ENCODE peak calls at places on chromosomes 1 and 21, in ten cellular contexts. H is fibroblast of lung; I is colonic mucosa; P is CD8-positive, alpha-beta T cell; X is stomach; G is breast epithelium; F is lower lobe of right lung; D is HCT116; V is psoas muscle; L is heart right ventricle. S is an unnamed sample.

GRCh38 chr1:159790237-159790917 is 9.6 kb downstream of the DUSP23 start:
- DNase-seq in F (no peak), L (no peak), G (no peak), H (peak), I (no peak), X (no peak), D (peak), V (no peak), P (no peak), S (peak)

GRCh38 chr1:199089393-199090122 is 450.7 kb downstream of the PTPRC start:
- DNase-seq in P (peak), I (no peak), D (no peak), H (no peak), G (no peak), L (no peak), V (no peak), X (no peak), F (no peak), S (no peak)

GRCh38 chr1:942864-943533 is 16.1 kb downstream of the NOC2L start:
- DNase-seq in P (no peak), D (no peak), F (no peak), H (peak), X (no peak), V (no peak), I (peak), L (peak), G (no peak), S (peak)

GRCh38 chr1:147264158-147264768 is 21.8 kb downstream of the CHD1L start:
- DNase-seq in I (no peak), H (peak), L (no peak), X (no peak), P (no peak), F (no peak), G (no peak), D (no peak), V (no peak), S (no peak)

GRCh38 chr1:30822966-30823581 is 65.5 kb upstream of the LAPTM5 start:
- DNase-seq in I (no peak), H (peak), L (no peak), D (no peak), P (no peak), X (no peak), F (no peak), V (no peak), G (peak), S (no peak)

GRCh38 chr1:22380024-22380785 is 71.4 kb upstream of the ZBTB40 start:
- DNase-seq in P (no peak), G (no peak), X (no peak), V (peak), L (no peak), F (no peak), D (no peak), H (no peak), I (no peak), S (no peak)

GRCh38 chr1:218592688-218593087 is 247.6 kb downstream of the TGFB2 start:
- DNase-seq in G (no peak), I (no peak), V (no peak), F (no peak), D (no peak), P (no peak), H (no peak), X (no peak), L (no peak), S (no peak)

GRCh38 chr1:235009561-235010306 is 118.9 kb downstream of the TOMM20 start:
- DNase-seq in D (no peak), H (no peak), X (no peak), V (no peak), F (no peak), I (no peak), L (no peak), G (no peak), P (no peak), S (no peak)

GRCh38 chr1:64042331-64043100 is 160.9 kb upstream of the UBE2U start:
- DNase-seq in G (no peak), X (peak), I (no peak), L (no peak), F (no peak), D (no peak), H (peak), P (no peak), V (no peak), S (peak)

GRCh38 chr1:75338974-75339483 is 204.8 kb downstream of the LHX8 start:
- DNase-seq in G (no peak), P (no peak), H (no peak), D (no peak), L (no peak), X (no peak), V (no peak), F (no peak), I (no peak), S (no peak)

GRCh38 chr1:72435025-72435424 is 152.7 kb upstream of the NEGR1 start:
- DNase-seq in L (no peak), V (no peak), P (no peak), G (no peak), I (no peak), H (no peak), F (no peak), X (no peak), D (no peak), S (no peak)

GRCh38 chr1:94875794-94876193 is 51.1 kb downstream of the CNN3 start:
- DNase-seq in V (no peak), H (no peak), L (no peak), G (peak), D (no peak), F (no peak), I (no peak), X (no peak), P (no peak), S (no peak)

GRCh38 chr1:215865060-215865459 is 298.0 kb downstream of the KCTD3 start:
- DNase-seq in P (no peak), D (no peak), F (no peak), I (no peak), L (no peak), G (no peak), V (no peak), X (no peak), H (no peak), S (no peak)

GRCh38 chr1:59433440-59433813 is 136.5 kb downstream of the FGGY start:
- DNase-seq in F (no peak), L (no peak), V (peak), X (no peak), P (no peak), I (no peak), G (no peak), H (no peak), D (no peak), S (no peak)

GRCh38 chr1:98781906-98782305 is 120.4 kb downstream of the SNX7 start:
- DNase-seq in L (no peak), G (no peak), I (no peak), D (no peak), H (no peak), P (no peak), X (no peak), F (no peak), V (no peak), S (no peak)

GRCh38 chr1:177413982-177414654 is 243.4 kb downstream of the BRINP2 start:
- DNase-seq in X (no peak), F (no peak), P (no peak), D (no peak), I (no peak), H (no peak), G (no peak), V (no peak), L (no peak), S (no peak)

GRCh38 chr21:44766014-44766817 is 35.4 kb downstream of the UBE2G2 start:
- DNase-seq in H (no peak), P (no peak), V (no peak), G (no peak), I (no peak), X (no peak), D (no peak), F (no peak), L (no peak), S (no peak)

GRCh38 chr1:20325844-20326323 is 35.2 kb downstream of the VWA5B1 start:
- DNase-seq in X (no peak), V (no peak), P (no peak), G (no peak), I (no peak), D (no peak), H (peak), L (no peak), F (no peak), S (no peak)

GRCh38 chr1:9061949-9062555 is 7.4 kb downstream of the SLC2A5 start:
- DNase-seq in V (no peak), I (no peak), P (no peak), F (no peak), G (no peak), L (no peak), D (no peak), X (no peak), H (peak), S (no peak)

GRCh38 chr1:25131794-25132193 is 100.5 kb downstream of the SYF2 start:
- DNase-seq in F (no peak), G (no peak), H (no peak), D (no peak), V (no peak), X (no peak), I (no peak), L (no peak), P (no peak), S (no peak)

GRCh38 chr1:227887697-227888403 is 59.9 kb downstream of the WNT9A start:
- DNase-seq in H (peak), V (peak), G (no peak), D (no peak), I (peak), L (peak), P (peak), F (peak), X (peak), S (peak)

GRCh38 chr1:59360170-59360569 is 63.3 kb downstream of the FGGY start:
- DNase-seq in L (no peak), I (no peak), G (peak), V (peak), H (peak), X (no peak), F (no peak), P (no peak), D (no peak), S (no peak)

GRCh38 chr1:185895208-185895900 is 161.2 kb downstream of the HMCN1 start:
- DNase-seq in F (no peak), D (no peak), G (no peak), H (no peak), V (no peak), L (no peak), I (no peak), X (no peak), P (no peak), S (no peak)

GRCh38 chr1:198056255-198056654 is 100.5 kb upstream of the NEK7 start:
- DNase-seq in D (no peak), P (no peak), L (no peak), V (no peak), X (no peak), I (no peak), F (no peak), H (no peak), G (no peak), S (no peak)

GRCh38 chr1:69913967-69914366 is 291.4 kb downstream of the LRRC40 start:
- DNase-seq in I (no peak), H (peak), X (no peak), L (no peak), G (no peak), D (no peak), F (no peak), P (no peak), V (no peak), S (no peak)

GRCh38 chr1:234683856-234684632 is 74.1 kb upstream of the IRF2BP2 start:
- DNase-seq in X (peak), D (peak), G (peak), L (no peak), I (peak), H (peak), P (no peak), V (peak), F (peak), S (peak)

GRCh38 chr1:17183388-17184160 is 21.4 kb upstream of the PADI1 start:
- DNase-seq in F (no peak), H (no peak), I (no peak), L (no peak), D (no peak), V (no peak), G (no peak), X (no peak), P (no peak), S (no peak)

GRCh38 chr1:192516776-192517297 is 58.7 kb upstream of the RGS1 start:
- DNase-seq in V (no peak), I (peak), F (no peak), L (no peak), X (no peak), G (no peak), H (no peak), D (no peak), P (peak), S (peak)

GRCh38 chr1:24896176-24896575 is 33.9 kb downstream of the RUNX3 start:
- DNase-seq in V (no peak), I (peak), L (no peak), H (no peak), G (no peak), X (peak), P (peak), F (peak), D (no peak), S (no peak)

GRCh38 chr1:25621876-25622275 is 5.3 kb downstream of the MAN1C1 start:
- DNase-seq in P (no peak), G (no peak), I (no peak), F (no peak), V (no peak), L (no peak), D (no peak), H (no peak), X (no peak), S (no peak)

GRCh38 chr21:45555557-45556301 is 13.5 kb upstream of the SLC19A1 start:
- DNase-seq in G (peak), D (peak), X (peak), F (peak), V (peak), L (peak), P (peak), H (peak), I (peak), S (peak)

GRCh38 chr1:98051065-98051675 is 130.3 kb upstream of the DPYD start:
- DNase-seq in F (peak), L (peak), G (peak), V (peak), X (peak), I (peak), D (peak), H (peak), P (peak), S (peak)

GRCh38 chr1:203168256-203168786 is 7.3 kb downstream of the MYBPH start:
- DNase-seq in P (no peak), V (no peak), G (no peak), X (no peak), I (no peak), H (no peak), D (no peak), F (no peak), L (no peak), S (no peak)

GRCh38 chr21:45405271-45405818 is 380 bp downstream of the COL18A1 start:
- DNase-seq in D (no peak), L (peak), I (no peak), H (no peak), F (peak), X (no peak), P (no peak), V (peak), G (no peak), S (no peak)

GRCh38 chr1:88998716-88999115 is 6.3 kb upstream of the KYAT3 start:
- DNase-seq in L (no peak), F (no peak), H (peak), G (no peak), P (no peak), V (no peak), D (peak), X (no peak), I (no peak), S (no peak)

GRCh38 chr21:37281993-37282392 is 14.9 kb upstream of the VPS26C start:
- DNase-seq in G (no peak), H (no peak), V (no peak), I (no peak), L (no peak), X (no peak), P (peak), F (no peak), D (no peak), S (no peak)

GRCh38 chr1:150706091-150706490 is 9.1 kb upstream of the GOLPH3L start:
- DNase-seq in L (no peak), I (no peak), G (no peak), D (no peak), P (no peak), H (no peak), V (no peak), X (no peak), F (no peak), S (no peak)

GRCh38 chr1:202302166-202302565 is 39.6 kb downstream of the UBE2T start:
- DNase-seq in I (no peak), V (no peak), P (no peak), H (no peak), L (no peak), G (no peak), X (no peak), F (no peak), D (no peak), S (no peak)

GRCh38 chr1:53172751-53173498 is 23.7 kb upstream of the CPT2 start:
- DNase-seq in X (no peak), F (no peak), I (peak), G (no peak), V (no peak), L (no peak), H (peak), D (no peak), P (no peak), S (no peak)

GRCh38 chr1:53180226-53180625 is 16.4 kb upstream of the CPT2 start:
- DNase-seq in G (no peak), F (no peak), P (no peak), L (no peak), I (no peak), D (no peak), X (no peak), H (peak), V (no peak), S (no peak)

GRCh38 chr1:53180951-53181350 is 15.7 kb upstream of the CPT2 start:
- DNase-seq in V (no peak), X (no peak), H (no peak), G (no peak), F (no peak), I (no peak), L (no peak), P (no peak), D (no peak), S (no peak)

GRCh38 chr1:53175302-53175913 is 21.2 kb upstream of the CPT2 start:
- DNase-seq in V (no peak), L (no peak), X (peak), I (no peak), P (no peak), D (no peak), H (peak), F (no peak), G (no peak), S (no peak)

GRCh38 chr1:53176452-53177344 is 19.9 kb upstream of the CPT2 start:
- DNase-seq in P (no peak), X (peak), I (no peak), G (no peak), V (peak), D (no peak), H (peak), L (peak), F (peak), S (peak)
- H3K27ac ChIP-seq in P (no peak), X (peak), I (no peak), G (peak), V (no peak), D (no peak), H (peak), L (no peak), F (peak), S (peak)

GRCh38 chr1:28604962-28605361 is 12.9 kb downstream of the RAB42 start:
- DNase-seq in H (no peak), F (no peak), G (no peak), P (no peak), I (no peak), X (no peak), D (no peak), V (no peak), L (no peak), S (no peak)

GRCh38 chr1:28602536-28603439 is 10.7 kb downstream of the RAB42 start:
- DNase-seq in F (no peak), X (peak), G (peak), L (no peak), V (no peak), P (peak), D (no peak), H (peak), I (peak), S (peak)

GRCh38 chr1:28601696-28602095 is 9.6 kb downstream of the RAB42 start:
- DNase-seq in G (no peak), X (no peak), H (peak), P (no peak), F (no peak), I (no peak), D (peak), V (no peak), L (no peak), S (no peak)

GRCh38 chr1:28604411-28604810 is 12.3 kb downstream of the RAB42 start:
- DNase-seq in V (no peak), D (no peak), G (no peak), I (no peak), L (no peak), H (no peak), F (no peak), P (no peak), X (no peak), S (no peak)

DNA sequence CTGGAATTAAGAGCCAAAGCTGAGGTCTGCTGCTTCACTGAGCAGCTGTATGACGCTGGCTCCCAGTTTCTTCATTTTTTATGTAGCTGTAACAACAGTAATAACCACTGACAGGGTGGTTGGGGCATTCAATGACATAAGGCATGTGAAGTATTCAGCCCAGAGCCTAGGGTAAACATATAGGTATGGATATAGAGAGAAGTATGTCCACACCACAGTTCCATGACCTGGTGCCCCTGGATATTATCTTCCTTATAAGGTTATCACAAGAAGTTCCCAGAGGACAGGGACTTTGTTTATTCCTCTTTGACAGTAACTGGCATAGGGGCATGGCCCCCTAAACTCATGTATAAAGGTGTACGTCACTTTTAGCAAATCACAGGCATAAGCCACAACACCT is 14.7 kb downstream of the RAB42 start:
- DNase-seq in V (no peak), D (no peak), I (no peak), X (no peak), F (no peak), G (no peak), P (no peak), L (no peak), H (no peak), S (no peak)
- TF ChIP-seq CTCF in V (no peak), D (no peak), I (no peak), X (no peak), F (no peak), G (no peak), P (no peak), L (no peak), H (no peak), S (no peak)

GRCh38 chr1:44860891-44861290 is 17.8 kb upstream of the PTCH2 start:
- DNase-seq in H (no peak), D (no peak), G (no peak), L (no peak), I (no peak), V (no peak), X (no peak), F (no peak), P (no peak), S (no peak)

GRCh38 chr1:44853201-44853600 is 10.1 kb upstream of the PTCH2 start:
- DNase-seq in L (no peak), G (no peak), H (no peak), D (no peak), F (no peak), V (no peak), I (no peak), X (no peak), P (no peak), S (no peak)

GRCh38 chr1:44855742-44856141 is 12.7 kb upstream of the PTCH2 start:
- DNase-seq in H (no peak), P (no peak), F (no peak), V (no peak), X (no peak), L (no peak), I (no peak), D (no peak), G (no peak), S (no peak)

GRCh38 chr1:44854985-44855384 is 11.9 kb upstream of the PTCH2 start:
- DNase-seq in I (no peak), F (no peak), V (no peak), D (no peak), G (no peak), P (no peak), X (no peak), H (no peak), L (no peak), S (no peak)

DNA sequence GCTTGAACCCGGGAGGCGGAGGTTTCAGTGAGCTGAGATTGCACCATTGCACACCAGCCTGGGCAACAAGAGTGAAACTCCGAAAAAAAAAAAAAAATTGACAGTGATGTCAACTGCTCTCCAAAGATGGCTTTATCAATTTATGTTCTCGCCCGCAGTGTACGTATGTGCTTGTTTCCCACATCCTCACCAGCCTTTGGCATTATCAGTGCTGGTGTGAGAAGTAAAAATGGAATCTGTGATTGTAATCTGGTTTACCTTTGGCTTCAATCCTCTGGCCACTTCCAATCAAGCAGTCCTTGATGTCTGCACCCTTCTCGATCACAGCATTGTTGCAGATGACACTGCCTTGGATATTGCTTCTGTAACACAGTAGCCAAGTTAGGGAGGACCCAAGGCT is 14.4 kb upstream of the PTCH2 start:
- DNase-seq in F (no peak), D (no peak), V (no peak), I (no peak), H (no peak), G (no peak), P (no peak), L (no peak), X (no peak), S (no peak)
- H3K4me3 ChIP-seq in F (no peak), D (no peak), V (no peak), I (no peak), H (no peak), G (no peak), P (no peak), L (no peak), X (no peak), S (no peak)

GRCh38 chr1:182235604-182235951 is 156.0 kb downstream of the GLUL start:
- DNase-seq in X (no peak), D (no peak), L (no peak), P (no peak), I (no peak), H (no peak), G (no peak), V (no peak), F (no peak), S (no peak)
- H3K27ac ChIP-seq in X (peak), D (peak), L (no peak), P (no peak), I (peak), H (no peak), G (no peak), V (peak), F (no peak), S (no peak)

S was measured in body of pancreas.